ENCODE peak calls at places on chromosomes 1 and 21, in six cellular contexts. One of them, this sample, is unnamed.

GRCh38 chr1:26550946-26551345 is 21.4 kb downstream of the RPS6KA1 start:
- DNase-seq in SK-N-SH: peak
- DNase-seq in cardiac muscle cell: no peak
- DNase-seq in MCF 10A: no peak
- DNase-seq in RCC 7860: no peak
- DNase-seq in naive thymus-derived CD8-positive, alpha-beta T cell: no peak
- DNase-seq in this sample: no peak

GRCh38 chr21:44681861-44682579 is at the start of gene KRTAP12-1:
- DNase-seq in SK-N-SH: no peak
- DNase-seq in cardiac muscle cell: no peak
- DNase-seq in MCF 10A: peak
- DNase-seq in RCC 7860: no peak
- DNase-seq in naive thymus-derived CD8-positive, alpha-beta T cell: no peak
- DNase-seq in this sample: no peak

GRCh38 chr1:212225416-212225815 is 59.8 kb upstream of the PPP2R5A start:
- DNase-seq in SK-N-SH: no peak
- DNase-seq in cardiac muscle cell: no peak
- DNase-seq in MCF 10A: no peak
- DNase-seq in RCC 7860: no peak
- DNase-seq in naive thymus-derived CD8-positive, alpha-beta T cell: no peak
- DNase-seq in this sample: no peak

GRCh38 chr1:183023601-183024351 is 556 bp downstream of the LAMC1 start:
- DNase-seq in SK-N-SH: peak
- DNase-seq in cardiac muscle cell: peak
- DNase-seq in MCF 10A: peak
- DNase-seq in RCC 7860: peak
- DNase-seq in naive thymus-derived CD8-positive, alpha-beta T cell: peak
- DNase-seq in this sample: peak

GRCh38 chr1:17573518-17574041 is 34.1 kb downstream of the ARHGEF10L start:
- DNase-seq in SK-N-SH: no peak
- DNase-seq in cardiac muscle cell: no peak
- DNase-seq in MCF 10A: no peak
- DNase-seq in RCC 7860: no peak
- DNase-seq in naive thymus-derived CD8-positive, alpha-beta T cell: no peak
- DNase-seq in this sample: peak

GRCh38 chr1:87329756-87330200 is 1.1 kb downstream of the LMO4 start:
- DNase-seq in SK-N-SH: no peak
- DNase-seq in cardiac muscle cell: peak
- DNase-seq in MCF 10A: peak
- DNase-seq in RCC 7860: no peak
- DNase-seq in naive thymus-derived CD8-positive, alpha-beta T cell: no peak
- DNase-seq in this sample: no peak

GRCh38 chr1:8667869-8668595 is 149.4 kb downstream of the RERE start:
- DNase-seq in SK-N-SH: no peak
- DNase-seq in cardiac muscle cell: peak
- DNase-seq in MCF 10A: peak
- DNase-seq in RCC 7860: peak
- DNase-seq in naive thymus-derived CD8-positive, alpha-beta T cell: no peak
- DNase-seq in this sample: no peak

GRCh38 chr1:240046000-240046399 is 45.7 kb upstream of the FMN2 start:
- DNase-seq in SK-N-SH: no peak
- DNase-seq in cardiac muscle cell: no peak
- DNase-seq in MCF 10A: no peak
- DNase-seq in RCC 7860: no peak
- DNase-seq in naive thymus-derived CD8-positive, alpha-beta T cell: no peak
- DNase-seq in this sample: no peak

GRCh38 chr1:229209386-229209785 is 61.5 kb upstream of the RAB4A start:
- DNase-seq in SK-N-SH: no peak
- DNase-seq in cardiac muscle cell: no peak
- DNase-seq in MCF 10A: no peak
- DNase-seq in RCC 7860: peak
- DNase-seq in naive thymus-derived CD8-positive, alpha-beta T cell: no peak
- DNase-seq in this sample: no peak

GRCh38 chr1:44890007-44890406 is 47.0 kb upstream of the PTCH2 start:
- DNase-seq in SK-N-SH: no peak
- DNase-seq in cardiac muscle cell: peak
- DNase-seq in MCF 10A: no peak
- DNase-seq in RCC 7860: no peak
- DNase-seq in naive thymus-derived CD8-positive, alpha-beta T cell: no peak
- DNase-seq in this sample: peak

GRCh38 chr1:64343105-64343960 is 126.6 kb upstream of the CACHD1 start:
- DNase-seq in SK-N-SH: peak
- DNase-seq in cardiac muscle cell: peak
- DNase-seq in MCF 10A: peak
- DNase-seq in RCC 7860: no peak
- DNase-seq in naive thymus-derived CD8-positive, alpha-beta T cell: no peak
- DNase-seq in this sample: peak

GRCh38 chr1:206067486-206068302 is 14.7 kb downstream of the RHEX start:
- DNase-seq in SK-N-SH: no peak
- DNase-seq in cardiac muscle cell: no peak
- DNase-seq in MCF 10A: no peak
- DNase-seq in RCC 7860: no peak
- DNase-seq in naive thymus-derived CD8-positive, alpha-beta T cell: no peak
- DNase-seq in this sample: no peak

GRCh38 chr1:182309631-182310351 is 81.8 kb downstream of the GLUL start:
- DNase-seq in SK-N-SH: no peak
- DNase-seq in cardiac muscle cell: peak
- DNase-seq in MCF 10A: peak
- DNase-seq in RCC 7860: no peak
- DNase-seq in naive thymus-derived CD8-positive, alpha-beta T cell: no peak
- DNase-seq in this sample: peak

GRCh38 chr1:116825400-116825734 is 71.1 kb downstream of the CD2 start:
- DNase-seq in SK-N-SH: peak
- DNase-seq in cardiac muscle cell: peak
- DNase-seq in MCF 10A: no peak
- DNase-seq in RCC 7860: no peak
- DNase-seq in naive thymus-derived CD8-positive, alpha-beta T cell: no peak
- DNase-seq in this sample: peak

GRCh38 chr1:205421728-205422127 is at the start of gene LEMD1:
- DNase-seq in SK-N-SH: no peak
- DNase-seq in cardiac muscle cell: no peak
- DNase-seq in MCF 10A: no peak
- DNase-seq in RCC 7860: no peak
- DNase-seq in naive thymus-derived CD8-positive, alpha-beta T cell: no peak
- DNase-seq in this sample: no peak

GRCh38 chr1:6245869-6246496 is 2.0 kb downstream of the HES3 start:
- DNase-seq in SK-N-SH: peak
- DNase-seq in cardiac muscle cell: no peak
- DNase-seq in MCF 10A: no peak
- DNase-seq in RCC 7860: no peak
- DNase-seq in naive thymus-derived CD8-positive, alpha-beta T cell: peak
- DNase-seq in this sample: peak

GRCh38 chr1:110112656-110113055 is 413 bp downstream of the UBL4B start:
- DNase-seq in SK-N-SH: no peak
- DNase-seq in cardiac muscle cell: no peak
- DNase-seq in MCF 10A: no peak
- DNase-seq in RCC 7860: no peak
- DNase-seq in naive thymus-derived CD8-positive, alpha-beta T cell: no peak
- DNase-seq in this sample: no peak

GRCh38 chr1:235650341-235651169 is 971 bp upstream of the GNG4 start:
- DNase-seq in SK-N-SH: no peak
- DNase-seq in cardiac muscle cell: no peak
- DNase-seq in MCF 10A: no peak
- DNase-seq in RCC 7860: no peak
- DNase-seq in naive thymus-derived CD8-positive, alpha-beta T cell: no peak
- DNase-seq in this sample: peak

GRCh38 chr1:230745071-230745470 is 2.1 kb upstream of the CAPN9 start:
- DNase-seq in SK-N-SH: no peak
- DNase-seq in cardiac muscle cell: no peak
- DNase-seq in MCF 10A: no peak
- DNase-seq in RCC 7860: no peak
- DNase-seq in naive thymus-derived CD8-positive, alpha-beta T cell: no peak
- DNase-seq in this sample: no peak

GRCh38 chr1:25011966-25012625 is 82.0 kb upstream of the RUNX3 start:
- DNase-seq in SK-N-SH: no peak
- DNase-seq in cardiac muscle cell: no peak
- DNase-seq in MCF 10A: no peak
- DNase-seq in RCC 7860: no peak
- DNase-seq in naive thymus-derived CD8-positive, alpha-beta T cell: no peak
- DNase-seq in this sample: no peak

GRCh38 chr1:228279011-228279721 is 71.3 kb downstream of the OBSCN start:
- DNase-seq in SK-N-SH: no peak
- DNase-seq in cardiac muscle cell: no peak
- DNase-seq in MCF 10A: no peak
- DNase-seq in RCC 7860: no peak
- DNase-seq in naive thymus-derived CD8-positive, alpha-beta T cell: no peak
- DNase-seq in this sample: peak

This sample was measured in endodermal cell.